ENCODE peak calls at places on chromosomes 5 and 9, in six cellular contexts. Y, U, M, G, E and P are unnamed samples.

GRCh38 chr5:52702877-52703276 is 84.8 kb upstream of the ITGA1 start:
- DNase-seq in Y (no peak), U (no peak), M (no peak), G (no peak), E (no peak), P (no peak)

GRCh38 chr9:127203501-127204327 is 60.9 kb upstream of the GARNL3 start:
- DNase-seq in Y (no peak), U (no peak), M (no peak), G (no peak), E (no peak), P (no peak)

GRCh38 chr9:73009649-73010288 is 56.9 kb upstream of the ALDH1A1 start:
- DNase-seq in Y (no peak), U (no peak), M (no peak), G (no peak), E (no peak), P (no peak)

GRCh38 chr5:113480243-113480642 is 8.0 kb downstream of the MCC start:
- DNase-seq in Y (no peak), U (no peak), M (no peak), G (no peak), E (no peak), P (no peak)

GRCh38 chr9:134982311-134982710 is 64.6 kb upstream of the FCN1 start:
- DNase-seq in Y (no peak), U (no peak), M (no peak), G (no peak), E (no peak), P (no peak)

GRCh38 chr5:94429566-94429965 is 188.8 kb downstream of the KIAA0825 start:
- DNase-seq in Y (no peak), U (no peak), M (no peak), G (no peak), E (no peak), P (no peak)

GRCh38 chr5:43041669-43042175 is 1.6 kb upstream of the ANXA2R start:
- DNase-seq in Y (peak), U (peak), M (no peak), G (no peak), E (no peak), P (peak)

GRCh38 chr9:120885968-120886367 is 9.0 kb upstream of the PHF19 start:
- DNase-seq in Y (no peak), U (no peak), M (no peak), G (no peak), E (no peak), P (no peak)

GRCh38 chr5:40826778-40827478 is 8.1 kb downstream of the RPL37 start:
- DNase-seq in Y (no peak), U (no peak), M (no peak), G (no peak), E (no peak), P (no peak)

GRCh38 chr9:109411818-109412352 is 86.2 kb downstream of the PTPN3 start:
- DNase-seq in Y (peak), U (no peak), M (peak), G (peak), E (no peak), P (no peak)

GRCh38 chr5:126970517-126971017 is 59.8 kb downstream of the MARCHF3 start:
- DNase-seq in Y (no peak), U (peak), M (no peak), G (no peak), E (no peak), P (no peak)

GRCh38 chr5:163504091-163504931 is 1.1 kb upstream of the MAT2B start:
- DNase-seq in Y (peak), U (no peak), M (no peak), G (no peak), E (peak), P (no peak)

GRCh38 chr9:76087978-76088377 is 197.5 kb downstream of the PCSK5 start:
- DNase-seq in Y (no peak), U (no peak), M (no peak), G (no peak), E (no peak), P (no peak)

GRCh38 chr9:119366909-119367690 is 2.1 kb downstream of the BRINP1 start:
- DNase-seq in Y (no peak), U (no peak), M (no peak), G (no peak), E (no peak), P (no peak)

GRCh38 chr9:89095755-89096154 is 82.9 kb downstream of the SHC3 start:
- DNase-seq in Y (no peak), U (no peak), M (no peak), G (no peak), E (no peak), P (no peak)

GRCh38 chr5:63310644-63311043 is 651.6 kb downstream of the HTR1A start:
- DNase-seq in Y (no peak), U (no peak), M (no peak), G (no peak), E (no peak), P (no peak)

GRCh38 chr9:115946530-115946929 is 207.1 kb upstream of the PAPPA start:
- DNase-seq in Y (no peak), U (no peak), M (no peak), G (no peak), E (no peak), P (no peak)

GRCh38 chr5:133993152-133993548 is 11.6 kb downstream of the VDAC1 start:
- DNase-seq in Y (no peak), U (peak), M (no peak), G (no peak), E (no peak), P (no peak)

GRCh38 chr5:42531611-42532010 is 108.4 kb downstream of the GHR start:
- DNase-seq in Y (no peak), U (no peak), M (no peak), G (no peak), E (no peak), P (no peak)

GRCh38 chr5:1137567-1138444 is 25.9 kb upstream of the SLC12A7 start:
- DNase-seq in Y (no peak), U (no peak), M (no peak), G (no peak), E (peak), P (no peak)

GRCh38 chr5:141958113-141958512 is at the start of gene PCDH12:
- DNase-seq in Y (no peak), U (no peak), M (peak), G (no peak), E (no peak), P (no peak)

GRCh38 chr5:14420136-14420808 is 161.3 kb upstream of the OTULINL start:
- DNase-seq in Y (no peak), U (no peak), M (no peak), G (no peak), E (no peak), P (no peak)

GRCh38 chr5:76634661-76635060 is 11.5 kb upstream of the F2RL2 start:
- DNase-seq in Y (no peak), U (no peak), M (no peak), G (no peak), E (no peak), P (no peak)

GRCh38 chr9:90142580-90142979 is 500.0 kb downstream of the DIRAS2 start:
- DNase-seq in Y (peak), U (peak), M (peak), G (no peak), E (no peak), P (no peak)

GRCh38 chr5:72386639-72387038 is 66.5 kb downstream of the PTCD2 start:
- DNase-seq in Y (no peak), U (no peak), M (no peak), G (no peak), E (no peak), P (no peak)

GRCh38 chr5:149035282-149035882 is 27.5 kb downstream of the SH3TC2 start:
- DNase-seq in Y (peak), U (peak), M (peak), G (peak), E (peak), P (peak)

GRCh38 chr5:59685806-59686205 is 207.7 kb downstream of the PDE4D start:
- DNase-seq in Y (no peak), U (peak), M (no peak), G (no peak), E (no peak), P (no peak)